ENCODE peak calls at places on chromosomes 16 and 17, in six cellular contexts. One of them, this sample, is unnamed.

GRCh38 chr17:2029911-2030778 is at the start of gene DPH1:
- DNase-seq in IMR-90: peak; percentile 91
- DNase-seq in H9: peak; percentile 96
- DNase-seq in H1: peak; percentile 69
- DNase-seq in mesendoderm: peak; percentile 96
- DNase-seq in mesenchymal stem cell: peak; percentile 96
- DNase-seq in this sample: peak; percentile 82

GRCh38 chr16:21116148-21116693 is 34.4 kb downstream of the DNAH3 start:
- DNase-seq in IMR-90: no peak
- DNase-seq in H9: peak; percentile 47
- DNase-seq in H1: no peak
- DNase-seq in mesendoderm: peak; percentile 32
- DNase-seq in mesenchymal stem cell: no peak
- DNase-seq in this sample: no peak

GRCh38 chr17:36583787-36584186 is 7.9 kb upstream of the DHRS11 start:
- DNase-seq in IMR-90: no peak
- DNase-seq in H9: no peak
- DNase-seq in H1: no peak
- DNase-seq in mesendoderm: no peak
- DNase-seq in mesenchymal stem cell: no peak
- DNase-seq in this sample: no peak

GRCh38 chr16:16164244-16164643 is 59.0 kb downstream of the ABCC6 start:
- DNase-seq in IMR-90: no peak
- DNase-seq in H9: no peak
- DNase-seq in H1: no peak
- DNase-seq in mesendoderm: no peak
- DNase-seq in mesenchymal stem cell: no peak
- DNase-seq in this sample: no peak

GRCh38 chr16:31072540-31073072 is 1.4 kb downstream of the ZNF668 start:
- DNase-seq in IMR-90: peak; percentile 69
- DNase-seq in H9: no peak
- DNase-seq in H1: no peak
- DNase-seq in mesendoderm: peak; percentile 65
- DNase-seq in mesenchymal stem cell: peak; percentile 75
- DNase-seq in this sample: peak; percentile 24

GRCh38 chr16:11677959-11678881 is 10.0 kb downstream of the SNN start:
- DNase-seq in IMR-90: no peak
- DNase-seq in H9: no peak
- DNase-seq in H1: no peak
- DNase-seq in mesendoderm: no peak
- DNase-seq in mesenchymal stem cell: no peak
- DNase-seq in this sample: no peak

GRCh38 chr16:87860553-87861299 is 8.6 kb downstream of the SLC7A5 start:
- DNase-seq in IMR-90: peak; percentile 78
- DNase-seq in H9: no peak
- DNase-seq in H1: no peak
- DNase-seq in mesendoderm: no peak
- DNase-seq in mesenchymal stem cell: peak; percentile 91
- DNase-seq in this sample: no peak

GRCh38 chr16:10880609-10881452 is 3.8 kb downstream of the CIITA start:
- DNase-seq in IMR-90: no peak
- DNase-seq in H9: no peak
- DNase-seq in H1: no peak
- DNase-seq in mesendoderm: no peak
- DNase-seq in mesenchymal stem cell: no peak
- DNase-seq in this sample: no peak

GRCh38 chr17:42929497-42929844 is 28.9 kb downstream of the G6PC1 start:
- DNase-seq in IMR-90: no peak
- DNase-seq in H9: no peak
- DNase-seq in H1: no peak
- DNase-seq in mesendoderm: no peak
- DNase-seq in mesenchymal stem cell: no peak
- DNase-seq in this sample: no peak

GRCh38 chr16:4866586-4866985 is 19.3 kb downstream of the UBN1 start:
- DNase-seq in IMR-90: no peak
- DNase-seq in H9: no peak
- DNase-seq in H1: no peak
- DNase-seq in mesendoderm: no peak
- DNase-seq in mesenchymal stem cell: no peak
- DNase-seq in this sample: no peak

GRCh38 chr17:28741358-28742349 is 2.2 kb upstream of the TRAF4 start:
- DNase-seq in IMR-90: no peak
- DNase-seq in H9: no peak
- DNase-seq in H1: no peak
- DNase-seq in mesendoderm: no peak
- DNase-seq in mesenchymal stem cell: no peak
- DNase-seq in this sample: no peak

GRCh38 chr16:17213025-17213424 is 257.7 kb downstream of the XYLT1 start:
- DNase-seq in IMR-90: no peak
- DNase-seq in H9: no peak
- DNase-seq in H1: no peak
- DNase-seq in mesendoderm: no peak
- DNase-seq in mesenchymal stem cell: no peak
- DNase-seq in this sample: no peak

GRCh38 chr17:42411321-42411820 is 11.7 kb downstream of the CAVIN1 start:
- DNase-seq in IMR-90: no peak
- DNase-seq in H9: no peak
- DNase-seq in H1: no peak
- DNase-seq in mesendoderm: no peak
- DNase-seq in mesenchymal stem cell: no peak
- DNase-seq in this sample: no peak

GRCh38 chr16:65376601-65377000 is 254.7 kb upstream of the CDH11 start:
- DNase-seq in IMR-90: no peak
- DNase-seq in H9: no peak
- DNase-seq in H1: no peak
- DNase-seq in mesendoderm: no peak
- DNase-seq in mesenchymal stem cell: no peak
- DNase-seq in this sample: no peak

GRCh38 chr17:55303008-55303493 is 38.3 kb downstream of the HLF start:
- DNase-seq in IMR-90: no peak
- DNase-seq in H9: no peak
- DNase-seq in H1: no peak
- DNase-seq in mesendoderm: no peak
- DNase-seq in mesenchymal stem cell: no peak
- DNase-seq in this sample: no peak

GRCh38 chr16:87896924-87897562 is 27.7 kb upstream of the SLC7A5 start:
- DNase-seq in IMR-90: no peak
- DNase-seq in H9: no peak
- DNase-seq in H1: no peak
- DNase-seq in mesendoderm: no peak
- DNase-seq in mesenchymal stem cell: no peak
- DNase-seq in this sample: no peak

GRCh38 chr16:9840761-9841665 is 341.2 kb downstream of the GRIN2A start:
- DNase-seq in IMR-90: no peak
- DNase-seq in H9: no peak
- DNase-seq in H1: no peak
- DNase-seq in mesendoderm: peak; percentile 87
- DNase-seq in mesenchymal stem cell: no peak
- DNase-seq in this sample: no peak

GRCh38 chr17:68435876-68436842 is 21.1 kb downstream of the WIPI1 start:
- DNase-seq in IMR-90: peak; percentile 81
- DNase-seq in H9: peak; percentile 88
- DNase-seq in H1: no peak
- DNase-seq in mesendoderm: peak; percentile 83
- DNase-seq in mesenchymal stem cell: peak; percentile 84
- DNase-seq in this sample: peak; percentile 71

GRCh38 chr16:10598157-10598556 is 17.8 kb upstream of the EMP2 start:
- DNase-seq in IMR-90: no peak
- DNase-seq in H9: no peak
- DNase-seq in H1: no peak
- DNase-seq in mesendoderm: no peak
- DNase-seq in mesenchymal stem cell: no peak
- DNase-seq in this sample: no peak

GRCh38 chr16:318628-319027 is 33.9 kb downstream of the AXIN1 start:
- DNase-seq in IMR-90: no peak
- DNase-seq in H9: peak; percentile 85
- DNase-seq in H1: peak; percentile 39
- DNase-seq in mesendoderm: peak; percentile 81
- DNase-seq in mesenchymal stem cell: no peak
- DNase-seq in this sample: peak; percentile 14

GRCh38 chr17:5138616-5139453 is 23.0 kb downstream of the USP6 start:
- DNase-seq in IMR-90: no peak
- DNase-seq in H9: peak; percentile 24
- DNase-seq in H1: no peak
- DNase-seq in mesendoderm: no peak
- DNase-seq in mesenchymal stem cell: no peak
- DNase-seq in this sample: no peak

GRCh38 chr17:8060274-8060673 is 21.4 kb downstream of the ALOX15B start:
- DNase-seq in IMR-90: peak; percentile 65
- DNase-seq in H9: peak; percentile 76
- DNase-seq in H1: no peak
- DNase-seq in mesendoderm: peak; percentile 80
- DNase-seq in mesenchymal stem cell: peak; percentile 79
- DNase-seq in this sample: peak; percentile 83

GRCh38 chr17:3008336-3009279 is 54.8 kb downstream of the OR1D5 start:
- DNase-seq in IMR-90: no peak
- DNase-seq in H9: no peak
- DNase-seq in H1: no peak
- DNase-seq in mesendoderm: no peak
- DNase-seq in mesenchymal stem cell: no peak
- DNase-seq in this sample: no peak

DNA sequence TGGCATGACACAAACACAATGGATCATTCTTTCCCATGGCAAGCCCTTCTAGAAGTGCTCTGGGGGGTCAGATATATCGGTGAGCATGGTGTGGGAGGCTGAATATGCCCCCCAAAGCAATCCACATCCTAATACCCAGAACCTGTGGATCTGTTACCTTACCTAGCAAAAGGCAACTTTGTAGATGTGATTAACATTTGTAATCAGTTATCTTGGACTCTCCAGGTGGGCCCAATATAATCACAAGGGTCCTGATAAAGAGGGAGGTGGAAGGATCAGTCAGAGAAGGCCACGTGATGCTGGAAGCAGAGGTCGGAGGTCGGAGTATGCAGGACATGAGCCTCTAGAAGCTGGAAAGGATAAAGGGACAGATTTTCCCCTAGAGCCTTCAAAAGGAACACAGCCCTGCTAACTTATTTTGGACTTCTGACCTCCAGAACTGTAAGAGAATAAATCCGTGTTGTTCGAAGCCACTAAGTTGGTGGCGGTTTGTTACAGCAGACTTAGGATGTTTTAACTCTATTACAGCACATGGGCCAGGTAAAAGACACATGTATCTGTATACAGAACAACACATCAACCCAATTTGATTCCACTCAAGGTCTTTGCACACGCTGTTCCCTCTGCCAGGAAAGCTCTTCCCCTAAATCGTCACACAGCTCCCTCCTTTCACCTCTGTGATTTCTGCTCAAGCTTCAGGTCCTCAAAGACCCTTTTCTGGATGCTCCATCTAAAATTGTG is 115.3 kb downstream of the NOG start:
- DNase-seq in IMR-90: no peak
- DNase-seq in H9: no peak
- DNase-seq in H1: no peak
- DNase-seq in mesendoderm: peak; percentile 91
- DNase-seq in mesenchymal stem cell: no peak
- DNase-seq in this sample: no peak
- H3K79me1 ChIP-seq in IMR-90: no peaks in the 10 kb centered on the region
- H3K79me1 ChIP-seq in H9: no peaks in the 10 kb centered on the region
- H3K79me1 ChIP-seq in H1: no peaks in the 10 kb centered on the region
- H3K79me1 ChIP-seq in mesendoderm: no peaks in the 10 kb centered on the region
- H3K79me1 ChIP-seq in mesenchymal stem cell: no peaks in the 10 kb centered on the region
- H3K79me1 ChIP-seq in this sample: no peaks in the 10 kb centered on the region

GRCh38 chr17:31789707-31790505 is 69.1 kb downstream of the COPRS start:
- DNase-seq in IMR-90: no peak
- DNase-seq in H9: no peak
- DNase-seq in H1: no peak
- DNase-seq in mesendoderm: no peak
- DNase-seq in mesenchymal stem cell: no peak
- DNase-seq in this sample: no peak

GRCh38 chr17:31788571-31788946 is 70.5 kb downstream of the COPRS start:
- DNase-seq in IMR-90: no peak
- DNase-seq in H9: no peak
- DNase-seq in H1: no peak
- DNase-seq in mesendoderm: no peak
- DNase-seq in mesenchymal stem cell: no peak
- DNase-seq in this sample: no peak

GRCh38 chr17:31787857-31788570 is 71.0 kb downstream of the COPRS start:
- DNase-seq in IMR-90: peak; percentile 93
- DNase-seq in H9: no peak
- DNase-seq in H1: no peak
- DNase-seq in mesendoderm: peak; percentile 33
- DNase-seq in mesenchymal stem cell: peak; percentile 61
- DNase-seq in this sample: no peak

GRCh38 chr17:31788956-31789355 is 70.1 kb downstream of the COPRS start:
- DNase-seq in IMR-90: peak; percentile 84
- DNase-seq in H9: no peak
- DNase-seq in H1: no peak
- DNase-seq in mesendoderm: no peak
- DNase-seq in mesenchymal stem cell: no peak
- DNase-seq in this sample: no peak

GRCh38 chr17:31787082-31787481 is 72.0 kb downstream of the COPRS start:
- DNase-seq in IMR-90: no peak
- DNase-seq in H9: no peak
- DNase-seq in H1: no peak
- DNase-seq in mesendoderm: no peak
- DNase-seq in mesenchymal stem cell: no peak
- DNase-seq in this sample: no peak
- H3K4me1 ChIP-seq in IMR-90: peaks cover 9% of the 10 kb centered on the region
- H3K4me1 ChIP-seq in H9: no peaks in the 10 kb centered on the region
- H3K4me1 ChIP-seq in H1: no peaks in the 10 kb centered on the region
- H3K4me1 ChIP-seq in mesendoderm: no peaks in the 10 kb centered on the region
- H3K4me1 ChIP-seq in mesenchymal stem cell: peaks cover 6% of the 10 kb centered on the region
- H3K4me1 ChIP-seq in this sample: no peaks in the 10 kb centered on the region

DNA sequence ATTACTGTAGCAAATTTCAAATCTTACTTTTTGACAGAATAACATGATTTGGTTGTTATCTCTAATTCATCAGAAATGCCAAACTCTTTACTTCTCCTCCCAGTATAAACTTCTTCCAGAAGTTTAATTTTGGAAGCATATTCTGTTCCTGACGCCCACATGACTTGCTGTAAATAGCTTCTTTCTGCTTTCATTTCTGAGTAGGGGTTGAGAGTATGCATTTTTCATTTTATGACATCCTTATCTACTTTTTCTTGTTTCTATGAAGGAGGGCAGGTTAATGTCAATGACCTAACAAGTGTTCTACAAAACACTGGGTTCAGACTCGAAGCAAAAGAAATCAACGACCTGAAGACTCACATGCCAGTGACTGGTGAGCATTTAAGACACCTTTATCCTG is 36.6 kb upstream of the EFCAB3 start:
- DNase-seq in IMR-90: no peak
- DNase-seq in H9: no peak
- DNase-seq in H1: no peak
- DNase-seq in mesendoderm: no peak
- DNase-seq in mesenchymal stem cell: no peak
- DNase-seq in this sample: no peak
- H3K4me2 ChIP-seq in IMR-90: no peak overlapping the region
- H3K4me2 ChIP-seq in H9: no peak overlapping the region
- H3K4me2 ChIP-seq in H1: no peak overlapping the region
- H3K4me2 ChIP-seq in mesendoderm: no peak overlapping the region
- H3K4me2 ChIP-seq in mesenchymal stem cell: no peak overlapping the region
- H3K4me2 ChIP-seq in this sample: no peak overlapping the region

DNA sequence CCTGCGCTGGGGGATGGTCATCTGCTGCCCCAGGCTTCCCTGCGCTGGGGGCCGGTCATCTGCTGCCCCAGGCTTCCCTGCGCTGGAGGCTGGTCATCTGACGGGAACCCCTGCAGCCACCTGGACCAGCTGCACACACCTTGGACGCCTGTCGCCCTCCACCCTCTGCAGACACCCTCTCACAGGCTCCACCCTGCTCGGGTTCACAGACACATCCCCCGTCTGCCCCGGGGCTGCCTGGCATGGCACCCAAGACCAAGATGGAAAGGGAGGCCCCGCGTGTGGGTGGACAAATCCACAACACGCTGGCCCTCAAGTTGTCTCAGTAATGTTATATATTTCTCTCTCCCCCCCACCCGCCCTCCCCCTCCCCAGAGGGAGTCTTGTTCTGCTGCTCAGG is 89.6 kb downstream of the ANKRD11 start:
- DNase-seq in IMR-90: no peak
- DNase-seq in H9: no peak
- DNase-seq in H1: no peak
- DNase-seq in mesendoderm: no peak
- DNase-seq in mesenchymal stem cell: no peak
- DNase-seq in this sample: no peak
- H3K79me1 ChIP-seq in IMR-90: peaks cover 81% of the 10 kb centered on the region
- H3K79me1 ChIP-seq in H9: peaks cover 14% of the 10 kb centered on the region
- H3K79me1 ChIP-seq in H1: peaks cover 27% of the 10 kb centered on the region
- H3K79me1 ChIP-seq in mesendoderm: peaks cover 19% of the 10 kb centered on the region
- H3K79me1 ChIP-seq in mesenchymal stem cell: peaks cover 5% of the 10 kb centered on the region
- H3K79me1 ChIP-seq in this sample: peaks cover 21% of the 10 kb centered on the region

This sample was measured in neuronal stem cell.